ENCODE peak calls at places on chromosomes 16 and 17, in ten cellular contexts. One of them, this sample, is unnamed.
A peak's percentile ranks its signal among the peaks of the same experiment; 100 is the strongest.

GRCh38 chr17:31586946-31587345 is 195.5 kb downstream of the RAB11FIP4 start:
- DNase-seq in heart right ventricle: no peak
- DNase-seq in mammary epithelial cell: no peak
- DNase-seq in A549: no peak
- DNase-seq in tibial nerve: no peak
- DNase-seq in IMR-90: no peak
- DNase-seq in sigmoid colon: peak; percentile 42
- DNase-seq in uterus: no peak
- DNase-seq in psoas muscle: no peak
- DNase-seq in CD8-positive, alpha-beta T cell: no peak
- DNase-seq in this sample: peak; percentile 63

GRCh38 chr17:11176549-11176948 is 64.5 kb upstream of the SHISA6 start:
- DNase-seq in heart right ventricle: peak; percentile 17
- DNase-seq in mammary epithelial cell: no peak
- DNase-seq in A549: no peak
- DNase-seq in tibial nerve: no peak
- DNase-seq in IMR-90: no peak
- DNase-seq in sigmoid colon: no peak
- DNase-seq in uterus: no peak
- DNase-seq in psoas muscle: no peak
- DNase-seq in CD8-positive, alpha-beta T cell: no peak
- DNase-seq in this sample: no peak

GRCh38 chr16:83552193-83552592 is 255.6 kb upstream of the HSBP1 start:
- DNase-seq in heart right ventricle: no peak
- DNase-seq in mammary epithelial cell: peak; percentile 42
- DNase-seq in A549: no peak
- DNase-seq in tibial nerve: no peak
- DNase-seq in IMR-90: peak; percentile 77
- DNase-seq in sigmoid colon: no peak
- DNase-seq in uterus: no peak
- DNase-seq in psoas muscle: no peak
- DNase-seq in CD8-positive, alpha-beta T cell: no peak
- DNase-seq in this sample: peak; percentile 31

GRCh38 chr17:59330314-59330942 is 1.0 kb upstream of the YPEL2 start:
- DNase-seq in heart right ventricle: peak; percentile 74
- DNase-seq in mammary epithelial cell: no peak
- DNase-seq in A549: peak; percentile 75
- DNase-seq in tibial nerve: no peak
- DNase-seq in IMR-90: no peak
- DNase-seq in sigmoid colon: peak; percentile 77
- DNase-seq in uterus: peak; percentile 59
- DNase-seq in psoas muscle: peak; percentile 58
- DNase-seq in CD8-positive, alpha-beta T cell: no peak
- DNase-seq in this sample: no peak

GRCh38 chr17:40344321-40345160 is 20.0 kb downstream of the GJD3 start:
- DNase-seq in heart right ventricle: no peak
- DNase-seq in mammary epithelial cell: no peak
- DNase-seq in A549: no peak
- DNase-seq in tibial nerve: no peak
- DNase-seq in IMR-90: no peak
- DNase-seq in sigmoid colon: no peak
- DNase-seq in uterus: peak; percentile 26
- DNase-seq in psoas muscle: peak; percentile 59
- DNase-seq in CD8-positive, alpha-beta T cell: no peak
- DNase-seq in this sample: no peak

GRCh38 chr17:16486373-16487250 is 5.4 kb downstream of the LRRC75A start:
- DNase-seq in heart right ventricle: peak; percentile 80
- DNase-seq in mammary epithelial cell: peak; percentile 76
- DNase-seq in A549: peak; percentile 38
- DNase-seq in tibial nerve: peak; percentile 71
- DNase-seq in IMR-90: peak; percentile 44
- DNase-seq in sigmoid colon: peak; percentile 95
- DNase-seq in uterus: peak; percentile 72
- DNase-seq in psoas muscle: peak; percentile 93
- DNase-seq in CD8-positive, alpha-beta T cell: no peak
- DNase-seq in this sample: peak; percentile 77

GRCh38 chr16:11629071-11630030 is 38.9 kb upstream of the SNN start:
- DNase-seq in heart right ventricle: peak; percentile 48
- DNase-seq in mammary epithelial cell: no peak
- DNase-seq in A549: no peak
- DNase-seq in tibial nerve: no peak
- DNase-seq in IMR-90: peak; percentile 41
- DNase-seq in sigmoid colon: peak; percentile 78
- DNase-seq in uterus: no peak
- DNase-seq in psoas muscle: no peak
- DNase-seq in CD8-positive, alpha-beta T cell: no peak
- DNase-seq in this sample: no peak

GRCh38 chr17:37490638-37491614 is 1.2 kb downstream of the DUSP14 start:
- DNase-seq in heart right ventricle: peak; percentile 64
- DNase-seq in mammary epithelial cell: peak; percentile 91
- DNase-seq in A549: peak; percentile 82
- DNase-seq in tibial nerve: no peak
- DNase-seq in IMR-90: peak; percentile 93
- DNase-seq in sigmoid colon: peak; percentile 85
- DNase-seq in uterus: peak; percentile 74
- DNase-seq in psoas muscle: peak; percentile 69
- DNase-seq in CD8-positive, alpha-beta T cell: no peak
- DNase-seq in this sample: peak; percentile 81

GRCh38 chr17:17833664-17834357 is 3.0 kb downstream of the SREBF1 start:
- DNase-seq in heart right ventricle: no peak
- DNase-seq in mammary epithelial cell: no peak
- DNase-seq in A549: no peak
- DNase-seq in tibial nerve: no peak
- DNase-seq in IMR-90: no peak
- DNase-seq in sigmoid colon: no peak
- DNase-seq in uterus: no peak
- DNase-seq in psoas muscle: no peak
- DNase-seq in CD8-positive, alpha-beta T cell: no peak
- DNase-seq in this sample: no peak

GRCh38 chr17:69575346-69575761 is 160.9 kb downstream of the MAP2K6 start:
- DNase-seq in heart right ventricle: peak; percentile 15
- DNase-seq in mammary epithelial cell: no peak
- DNase-seq in A549: peak; percentile 27
- DNase-seq in tibial nerve: no peak
- DNase-seq in IMR-90: peak; percentile 87
- DNase-seq in sigmoid colon: no peak
- DNase-seq in uterus: no peak
- DNase-seq in psoas muscle: no peak
- DNase-seq in CD8-positive, alpha-beta T cell: no peak
- DNase-seq in this sample: peak; percentile 86

GRCh38 chr17:76243826-76244679 is 3.8 kb upstream of the RNF157 start:
- DNase-seq in heart right ventricle: no peak
- DNase-seq in mammary epithelial cell: no peak
- DNase-seq in A549: no peak
- DNase-seq in tibial nerve: no peak
- DNase-seq in IMR-90: no peak
- DNase-seq in sigmoid colon: peak; percentile 64
- DNase-seq in uterus: no peak
- DNase-seq in psoas muscle: peak; percentile 50
- DNase-seq in CD8-positive, alpha-beta T cell: no peak
- DNase-seq in this sample: no peak

GRCh38 chr17:6052926-6053325 is 17.3 kb upstream of the WSCD1 start:
- DNase-seq in heart right ventricle: no peak
- DNase-seq in mammary epithelial cell: peak; percentile 69
- DNase-seq in A549: no peak
- DNase-seq in tibial nerve: no peak
- DNase-seq in IMR-90: no peak
- DNase-seq in sigmoid colon: no peak
- DNase-seq in uterus: no peak
- DNase-seq in psoas muscle: no peak
- DNase-seq in CD8-positive, alpha-beta T cell: no peak
- DNase-seq in this sample: no peak

DNA sequence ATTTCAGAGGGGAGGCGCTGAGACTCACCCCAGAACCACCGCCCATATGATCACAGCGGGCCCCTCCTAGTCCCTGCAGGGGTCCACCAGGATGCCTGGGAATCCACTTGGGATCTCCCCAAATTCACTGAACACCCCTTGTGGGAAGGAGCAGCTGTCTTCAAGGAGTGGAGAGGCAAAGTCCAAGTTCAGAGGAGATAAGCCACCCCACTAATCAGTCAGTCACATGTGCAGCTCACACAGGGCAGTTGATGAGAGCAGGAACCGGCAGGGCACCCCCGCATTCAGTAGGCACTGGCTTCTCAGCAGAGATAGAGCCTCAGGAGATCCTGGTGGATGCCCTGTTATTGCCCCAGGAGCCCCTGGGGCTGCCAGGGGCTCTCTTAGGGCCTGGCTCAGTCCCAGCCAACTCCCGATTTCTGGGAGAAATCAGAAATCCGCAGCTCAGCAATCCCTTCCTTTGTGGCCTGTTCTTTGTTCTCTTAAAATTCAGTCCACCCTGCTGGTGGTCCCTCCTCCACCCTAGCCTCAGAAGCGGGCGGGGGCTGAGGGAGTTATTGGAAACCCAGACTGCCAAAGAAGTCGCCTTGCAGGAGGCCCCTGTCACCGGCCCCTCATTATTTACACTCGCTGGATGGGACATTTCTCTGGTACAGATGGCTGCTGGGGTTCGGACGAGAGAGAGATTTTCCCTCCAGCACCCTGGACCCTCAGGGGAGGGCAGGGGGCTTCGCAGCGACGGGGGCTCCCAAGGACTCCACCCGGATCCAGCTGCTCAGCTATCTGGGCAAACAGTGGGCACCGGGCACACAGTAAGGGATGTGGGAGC is 1.9 kb downstream of the CDC42EP4 start:
- DNase-seq in heart right ventricle: no peak
- DNase-seq in mammary epithelial cell: no peak
- DNase-seq in A549: no peak
- DNase-seq in tibial nerve: no peak
- DNase-seq in IMR-90: no peak
- DNase-seq in sigmoid colon: no peak
- DNase-seq in uterus: no peak
- DNase-seq in psoas muscle: no peak
- DNase-seq in CD8-positive, alpha-beta T cell: no peak
- DNase-seq in this sample: no peak
- H3K4me3 ChIP-seq in heart right ventricle: peak overlapping the region; percentile 91
- H3K4me3 ChIP-seq in mammary epithelial cell: peak overlapping the region; percentile 88
- H3K4me3 ChIP-seq in A549: peak overlapping the region; percentile 77
- H3K4me3 ChIP-seq in tibial nerve: peak overlapping the region; percentile 99
- H3K4me3 ChIP-seq in IMR-90: peak overlapping the region; percentile 76
- H3K4me3 ChIP-seq in sigmoid colon: peak overlapping the region; percentile 100
- H3K4me3 ChIP-seq in uterus: peak overlapping the region; percentile 98
- H3K4me3 ChIP-seq in psoas muscle: peak overlapping the region; percentile 85
- H3K4me3 ChIP-seq in CD8-positive, alpha-beta T cell: peak overlapping the region; percentile 86
- H3K4me3 ChIP-seq in this sample: peak overlapping the region; percentile 92

DNA sequence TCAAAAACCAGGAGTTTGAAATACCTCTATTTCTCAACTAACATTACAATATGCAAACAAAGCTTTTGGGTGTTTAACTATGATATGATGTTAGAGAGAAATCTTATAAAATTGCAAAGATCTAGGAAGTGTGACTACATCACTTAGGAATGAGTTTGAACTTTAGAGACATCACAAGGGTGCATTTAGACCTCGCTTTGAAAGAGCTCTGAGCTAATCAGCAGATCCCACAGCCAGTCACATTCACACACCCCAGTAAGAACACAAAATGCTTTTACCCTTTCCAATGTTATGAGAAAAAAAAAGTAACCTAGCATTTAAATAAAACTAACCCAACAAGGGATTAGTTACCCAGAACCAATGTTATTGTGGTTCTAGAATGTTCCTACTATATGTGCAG is 45.2 kb downstream of the HYDIN start:
- DNase-seq in heart right ventricle: no peak
- DNase-seq in mammary epithelial cell: no peak
- DNase-seq in A549: no peak
- DNase-seq in tibial nerve: no peak
- DNase-seq in IMR-90: peak; percentile 1
- DNase-seq in sigmoid colon: no peak
- DNase-seq in uterus: no peak
- DNase-seq in psoas muscle: no peak
- DNase-seq in CD8-positive, alpha-beta T cell: no peak
- DNase-seq in this sample: no peak
- TF ChIP-seq CTCF in heart right ventricle: no peak
- TF ChIP-seq CTCF in mammary epithelial cell: no peak
- TF ChIP-seq CTCF in A549: no peak
- TF ChIP-seq CTCF in tibial nerve: no peak
- TF ChIP-seq CTCF in IMR-90: no peak
- TF ChIP-seq CTCF in sigmoid colon: no peak
- TF ChIP-seq CTCF in uterus: no peak
- TF ChIP-seq CTCF in psoas muscle: no peak
- TF ChIP-seq CTCF in CD8-positive, alpha-beta T cell: no peak
- TF ChIP-seq CTCF in this sample: no peak

GRCh38 chr16:3012246-3012645 is 477 bp upstream of the CLDN9 start:
- DNase-seq in heart right ventricle: no peak
- DNase-seq in mammary epithelial cell: no peak
- DNase-seq in A549: no peak
- DNase-seq in tibial nerve: no peak
- DNase-seq in IMR-90: no peak
- DNase-seq in sigmoid colon: no peak
- DNase-seq in uterus: no peak
- DNase-seq in psoas muscle: no peak
- DNase-seq in CD8-positive, alpha-beta T cell: no peak
- DNase-seq in this sample: no peak
- H3K4me3 ChIP-seq in heart right ventricle: no peak overlapping the region
- H3K4me3 ChIP-seq in mammary epithelial cell: no peak overlapping the region
- H3K4me3 ChIP-seq in A549: no peak overlapping the region
- H3K4me3 ChIP-seq in tibial nerve: no peak overlapping the region
- H3K4me3 ChIP-seq in IMR-90: no peak overlapping the region
- H3K4me3 ChIP-seq in sigmoid colon: no peak overlapping the region
- H3K4me3 ChIP-seq in uterus: no peak overlapping the region
- H3K4me3 ChIP-seq in psoas muscle: no peak overlapping the region
- H3K4me3 ChIP-seq in CD8-positive, alpha-beta T cell: no peak overlapping the region
- H3K4me3 ChIP-seq in this sample: no peak overlapping the region

GRCh38 chr17:79836952-79837887 is 2.0 kb downstream of the CBX4 start:
- DNase-seq in heart right ventricle: peak; percentile 71
- DNase-seq in mammary epithelial cell: peak; percentile 88
- DNase-seq in A549: peak; percentile 94
- DNase-seq in tibial nerve: no peak
- DNase-seq in IMR-90: peak; percentile 74
- DNase-seq in sigmoid colon: peak; percentile 93
- DNase-seq in uterus: no peak
- DNase-seq in psoas muscle: peak; percentile 86
- DNase-seq in CD8-positive, alpha-beta T cell: no peak
- DNase-seq in this sample: peak; percentile 62
- TF ChIP-seq CTCF in heart right ventricle: no peak
- TF ChIP-seq CTCF in mammary epithelial cell: peak; percentile 18
- TF ChIP-seq CTCF in A549: no peak
- TF ChIP-seq CTCF in tibial nerve: no peak
- TF ChIP-seq CTCF in IMR-90: no peak
- TF ChIP-seq CTCF in sigmoid colon: no peak
- TF ChIP-seq CTCF in uterus: no peak
- TF ChIP-seq CTCF in psoas muscle: peak; percentile 9
- TF ChIP-seq CTCF in CD8-positive, alpha-beta T cell: no peak
- TF ChIP-seq CTCF in this sample: peak; percentile 12